ENCODE peak calls at places on chromosomes 7 and 10, in five cellular contexts. O is stomach, M is HCT116, J is breast epithelium, Y is K562. E is an unnamed sample.
A peak's percentile ranks its signal among the peaks of the same experiment; 100 is the strongest.

GRCh38 chr7:43385856-43386255 is 197.1 kb upstream of the STK17A start:
- DNase-seq in O (no peak), M (no peak), J (no peak), Y (no peak), E (no peak)

GRCh38 chr10:71520042-71520441 is 123.3 kb downstream of the CDH23 start:
- DNase-seq in O (no peak), M (no peak), J (no peak), Y (no peak), E (no peak)

GRCh38 chr10:63681965-63682704 is 160.9 kb downstream of the REEP3 start:
- DNase-seq in O (no peak), M (no peak), J (no peak), Y (no peak), E (no peak)

GRCh38 chr7:12133865-12134264 is 77.2 kb upstream of the TMEM106B start:
- DNase-seq in O (no peak), M (no peak), J (no peak), Y (no peak), E (no peak)

GRCh38 chr7:916291-916941 is 38.1 kb downstream of the ADAP1 start:
- DNase-seq in O (no peak), M (no peak), J (no peak), Y (no peak), E (no peak)

GRCh38 chr7:48299580-48300169 is 128.4 kb downstream of the ABCA13 start:
- DNase-seq in O (no peak), M (peak; percentile 28), J (no peak), Y (peak; percentile 58), E (peak; percentile 52)

GRCh38 chr10:113486531-113486930 is 66.3 kb upstream of the HABP2 start:
- DNase-seq in O (no peak), M (no peak), J (no peak), Y (no peak), E (no peak)

GRCh38 chr7:107196834-107197610 is 28.2 kb downstream of the HBP1 start:
- DNase-seq in O (no peak), M (no peak), J (no peak), Y (no peak), E (no peak)

GRCh38 chr10:32210306-32211045 is 136.5 kb downstream of the EPC1 start:
- DNase-seq in O (no peak), M (peak; percentile 74), J (no peak), Y (peak; percentile 59), E (no peak)

GRCh38 chr7:24617957-24618616 is 44.8 kb downstream of the PALS2 start:
- DNase-seq in O (no peak), M (no peak), J (no peak), Y (no peak), E (no peak)

GRCh38 chr10:20029523-20029922 is 213.3 kb downstream of the PLXDC2 start:
- DNase-seq in O (no peak), M (no peak), J (no peak), Y (no peak), E (no peak)

GRCh38 chr7:33432825-33433224 is 303.5 kb downstream of the BBS9 start:
- DNase-seq in O (no peak), M (no peak), J (no peak), Y (no peak), E (no peak)

GRCh38 chr10:133224861-133225366 is 5.1 kb upstream of the UTF1 start:
- DNase-seq in O (no peak), M (no peak), J (no peak), Y (peak; percentile 72), E (no peak)

GRCh38 chr7:16698200-16698910 is 52.4 kb downstream of the BZW2 start:
- DNase-seq in O (no peak), M (no peak), J (no peak), Y (no peak), E (no peak)

GRCh38 chr7:16697507-16698199 is 51.7 kb downstream of the BZW2 start:
- DNase-seq in O (no peak), M (no peak), J (no peak), Y (no peak), E (no peak)

GRCh38 chr7:16694806-16695205 is 48.8 kb downstream of the BZW2 start:
- DNase-seq in O (no peak), M (no peak), J (no peak), Y (no peak), E (no peak)

GRCh38 chr7:16693601-16694318 is 47.8 kb downstream of the BZW2 start:
- DNase-seq in O (no peak), M (no peak), J (no peak), Y (no peak), E (no peak)

DNA sequence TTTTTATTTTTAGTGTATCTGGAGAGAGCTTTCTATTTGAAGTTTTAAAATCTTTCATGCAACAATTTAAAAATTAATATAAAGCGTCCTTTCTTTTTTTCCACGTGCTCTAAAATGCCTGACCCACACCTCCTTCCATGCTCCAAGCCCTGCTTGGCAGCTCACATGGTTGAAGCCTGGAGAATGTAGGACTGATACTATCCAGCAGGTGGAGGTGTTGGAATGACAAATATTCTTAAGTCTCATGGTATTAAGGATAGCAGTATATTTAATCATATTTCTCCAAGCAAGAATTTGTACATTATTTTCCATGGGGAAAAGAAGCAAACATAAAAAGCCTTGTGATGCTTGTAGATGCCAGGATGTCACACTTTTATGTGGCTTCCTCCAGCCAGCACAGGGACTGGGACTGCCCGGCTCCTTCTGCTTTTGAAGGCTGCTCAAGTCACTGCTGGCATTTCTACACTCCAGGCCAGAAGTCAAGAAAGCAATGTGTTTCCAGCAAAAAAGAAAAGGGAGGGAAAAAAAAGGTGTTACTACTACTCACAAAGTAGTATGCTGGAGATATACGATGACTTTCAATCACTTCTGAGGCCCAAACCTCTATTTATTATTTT is 49.7 kb downstream of the BZW2 start:
- DNase-seq in O (peak; percentile 37), M (peak; percentile 48), J (no peak), Y (peak; percentile 63), E (peak; percentile 71)
- H3K36me3 ChIP-seq in O (peaks cover 93% of the 10 kb centered on the region), M (peaks cover 48% of the 10 kb centered on the region), J (no peaks in the 10 kb centered on the region), Y (peaks cover 100% of the 10 kb centered on the region), E (peaks cover 52% of the 10 kb centered on the region)

GRCh38 chr7:101486056-101486763 is 123.5 kb downstream of the COL26A1 start:
- DNase-seq in O (no peak), M (no peak), J (no peak), Y (no peak), E (no peak)
- TF ChIP-seq POLR2AphosphoS5 in O (no peak), M (no peak), J (no peak), Y (no peak), E (no peak)

DNA sequence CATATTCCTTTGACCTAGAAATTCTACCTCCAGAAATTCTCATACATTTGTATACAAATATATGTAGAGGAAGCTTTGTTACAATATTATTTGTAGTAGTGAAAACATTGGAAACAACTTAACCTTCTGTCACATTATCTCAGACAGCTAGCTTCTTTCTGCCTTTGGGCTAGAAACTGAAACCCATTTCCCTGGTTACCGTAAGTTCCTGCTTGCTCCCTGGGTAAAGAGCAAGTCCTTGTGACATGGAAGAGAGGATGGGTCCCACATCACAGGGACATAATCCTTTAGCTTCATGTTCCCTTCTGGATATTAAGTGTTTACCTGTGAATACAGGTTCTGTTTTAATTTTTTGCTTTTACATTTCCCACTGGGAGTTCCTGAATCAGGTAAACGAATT is 41.7 kb downstream of the KLHDC10 start:
- DNase-seq in O (no peak), M (no peak), J (no peak), Y (no peak), E (no peak)
- H3K36me3 ChIP-seq in O (no peaks in the 10 kb centered on the region), M (no peaks in the 10 kb centered on the region), J (no peaks in the 10 kb centered on the region), Y (no peaks in the 10 kb centered on the region), E (no peaks in the 10 kb centered on the region)

GRCh38 chr10:73879296-73880173 is 5.2 kb upstream of the CAMK2G start:
- DNase-seq in O (peak; percentile 91), M (peak; percentile 81), J (peak; percentile 86), Y (peak; percentile 98), E (peak; percentile 56)
- TF ChIP-seq POLR2AphosphoS5 in O (peak; percentile 71), M (peak; percentile 20), J (peak; percentile 51), Y (no peak), E (no peak)

E was measured in Panc1.